ENCODE peak calls at places on chromosomes 4 and X, in four cellular contexts. C is Peyer's patch, O is upper lobe of right lung, J is astrocyte. D is an unnamed sample. For H3K36me3, the result is how much of the 10 kb centered on the place peaks cover.

GRCh38 chr4:7691992-7692391 is 247.7 kb downstream of the AFAP1 start:
- DNase-seq in J (peak), O (no peak), C (no peak), D (no peak)

GRCh38 chrX:12949927-12950656 is 24.8 kb upstream of the TMSB4X start:
- DNase-seq in O (peak), J (peak), C (peak), D (peak)

GRCh38 chr4:87005690-87006461 is 71.1 kb downstream of the AFF1 start:
- DNase-seq in C (no peak), O (no peak), J (no peak), D (no peak)

GRCh38 chrX:68249401-68249831 is 183.9 kb downstream of the OPHN1 start:
- DNase-seq in C (no peak), O (no peak), J (no peak), D (no peak)

GRCh38 chr4:102500371-102501175 is 586 bp upstream of the NFKB1 start:
- DNase-seq in C (no peak), J (peak), O (peak), D (peak)

GRCh38 chrX:15128838-15129237 is 141.0 kb downstream of the ASB9 start:
- DNase-seq in J (no peak), O (no peak), C (no peak), D (no peak)

GRCh38 chrX:107537815-107538214 is 88.4 kb downstream of the FRMPD3 start:
- DNase-seq in O (no peak), J (peak), C (no peak), D (peak)

GRCh38 chr4:18859468-18859867 is 837.9 kb upstream of the LCORL start:
- DNase-seq in O (no peak), C (no peak), J (no peak), D (no peak)

GRCh38 chr4:113874480-113874879 is 105.0 kb downstream of the ARSJ start:
- DNase-seq in C (no peak), O (no peak), J (no peak), D (no peak)

GRCh38 chrX:109934935-109935334 is 68.0 kb upstream of the TMEM164 start:
- DNase-seq in O (no peak), J (peak), C (no peak), D (peak)

GRCh38 chr4:124121511-124121934 is 591.0 kb downstream of the ANKRD50 start:
- DNase-seq in J (peak), C (no peak), O (no peak), D (peak)

GRCh38 chr4:22670953-22671352 is 21.8 kb upstream of the GBA3 start:
- DNase-seq in J (peak), O (no peak), C (no peak), D (peak)

GRCh38 chrX:10589098-10589497 is 31.3 kb downstream of the MID1 start:
- DNase-seq in J (no peak), O (no peak), C (no peak), D (no peak)

GRCh38 chr4:72378901-72379300 is 190.1 kb downstream of the ADAMTS3 start:
- DNase-seq in C (no peak), J (no peak), O (no peak), D (no peak)

GRCh38 chr4:141406237-141406636 is 185.5 kb downstream of the ZNF330 start:
- DNase-seq in O (no peak), C (no peak), J (no peak), D (no peak)

GRCh38 chr4:138275946-138276621 is 33.9 kb upstream of the SLC7A11 start:
- DNase-seq in O (no peak), C (no peak), J (peak), D (peak)
- H3K4me3 ChIP-seq in O (no peak), C (no peak), J (no peak), D (no peak)

DNA sequence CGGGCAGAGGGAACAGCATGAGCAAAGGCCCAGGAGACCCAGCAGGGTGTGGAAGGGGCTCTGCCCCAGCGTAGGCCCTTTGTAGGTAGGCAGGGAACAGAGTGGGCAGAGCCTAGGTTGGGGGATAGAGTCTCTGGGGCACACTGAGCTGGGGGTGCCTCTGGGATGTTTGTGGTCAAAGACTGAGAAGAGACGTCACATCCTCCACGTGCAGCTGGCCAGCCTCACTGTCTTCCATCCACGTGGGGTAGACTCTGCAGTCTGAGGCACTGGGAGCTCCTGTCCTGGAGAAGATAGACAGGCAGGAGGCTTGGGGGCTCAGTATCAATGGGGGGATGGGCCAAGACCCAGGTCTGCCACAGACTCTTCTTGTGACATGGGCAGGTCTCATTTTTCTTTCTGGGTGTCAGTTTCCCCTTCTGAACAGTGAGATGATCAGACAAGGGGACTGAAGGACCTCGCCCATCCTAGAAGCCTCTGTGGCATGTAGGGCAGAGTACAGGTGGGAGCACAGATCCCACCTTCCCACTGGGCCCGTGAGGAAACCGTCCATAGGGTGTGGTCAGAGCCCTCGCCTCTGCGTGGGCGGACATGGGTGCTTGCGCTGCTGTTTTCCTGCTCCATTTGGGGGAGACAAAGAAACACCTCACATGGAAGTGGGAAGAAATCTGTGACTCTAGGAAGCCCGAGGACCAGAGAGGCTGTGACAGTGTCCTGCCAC is 22.9 kb downstream of the WFS1 start:
- DNase-seq in O (no peak), J (no peak), C (no peak), D (no peak)
- H3K36me3 ChIP-seq in O (under half), J (under half), C (under half), D (under half)

GRCh38 chr4:123090886-123091285 is 168.5 kb upstream of the NUDT6 start:
- DNase-seq in J (no peak), C (no peak), O (no peak), D (no peak)

GRCh38 chr4:123093247-123093646 is 170.8 kb upstream of the NUDT6 start:
- DNase-seq in C (no peak), J (no peak), O (no peak), D (no peak)

GRCh38 chr4:123092603-123093002 is 170.2 kb upstream of the NUDT6 start:
- DNase-seq in J (no peak), O (no peak), C (no peak), D (no peak)

DNA sequence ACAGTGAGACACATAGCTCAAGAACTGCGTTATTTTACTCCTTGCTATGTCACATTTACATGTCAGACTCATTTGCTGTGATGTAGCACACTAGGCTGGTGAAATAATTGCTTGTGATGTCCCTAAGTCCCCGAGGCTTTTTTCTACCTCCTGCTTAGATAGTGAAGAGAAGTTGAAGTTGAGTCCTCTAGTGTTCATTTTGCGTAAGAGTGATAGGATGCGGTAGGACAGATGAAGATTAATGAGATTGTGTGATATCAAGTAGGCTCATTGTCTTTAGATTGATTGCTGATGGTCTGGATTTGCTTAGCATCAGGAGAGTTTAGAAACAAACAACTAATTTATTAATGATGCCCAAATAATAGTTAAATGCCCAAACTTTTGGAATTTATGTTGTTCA is 173.6 kb upstream of the NUDT6 start:
- DNase-seq in J (no peak), O (no peak), C (no peak), D (peak)
- TF ChIP-seq CTCF in J (no peak), O (no peak), C (no peak), D (peak)

DNA sequence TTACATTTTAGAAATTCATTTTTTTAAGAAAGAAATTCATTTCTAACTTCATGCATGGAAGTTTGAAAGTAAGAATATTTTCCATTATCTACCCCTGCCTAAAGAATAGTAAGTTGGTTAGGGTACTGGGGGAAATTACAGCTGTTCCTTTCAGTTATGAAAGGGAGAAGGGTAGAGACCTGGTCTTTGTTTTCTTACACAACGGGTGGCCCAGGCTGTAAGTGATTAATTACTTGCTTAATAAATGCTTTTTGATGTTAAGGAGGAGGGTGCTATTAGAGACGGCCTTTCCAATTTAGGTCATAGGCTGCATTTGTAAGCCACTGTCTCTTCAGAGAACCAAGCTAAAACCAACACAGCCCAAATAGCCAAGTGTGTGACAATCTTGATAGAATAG is 12.6 kb downstream of the SCD5 start:
- DNase-seq in J (peak), O (no peak), C (no peak), D (no peak)
- H3K4me3 ChIP-seq in J (peak), O (no peak), C (no peak), D (peak)

DNA sequence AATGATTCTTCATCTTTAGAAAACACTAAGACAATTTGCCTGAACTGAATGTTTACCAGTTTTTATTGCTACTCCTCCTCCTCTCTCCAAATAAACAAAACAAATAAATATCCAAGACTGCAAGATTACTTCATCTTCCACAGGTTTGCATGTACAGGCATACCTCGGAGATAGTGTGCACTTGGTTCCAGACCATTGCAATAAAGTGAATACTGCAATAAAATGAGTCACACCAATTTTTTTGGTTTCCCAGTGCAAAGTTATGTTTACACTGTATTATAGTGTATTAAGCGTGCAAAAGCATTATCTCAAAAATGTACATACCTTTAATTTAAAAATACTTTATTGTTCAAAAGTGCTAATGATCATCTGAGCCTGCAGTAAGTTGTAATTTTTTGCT is 53.3 kb downstream of the FBXL5 start:
- DNase-seq in O (no peak), J (no peak), C (no peak), D (no peak)
- H3K36me3 ChIP-seq in O (under half), J (under half), C (under half), D (under half)

GRCh38 chr4:158624889-158625478 is 46.7 kb downstream of the C4orf46 start:
- DNase-seq in O (no peak), J (peak), C (no peak), D (no peak)
- TF ChIP-seq CTCF in O (peak), J (peak), C (no peak), D (peak)

GRCh38 chr4:25379591-25379990 is 2.5 kb downstream of the ANAPC4 start:
- DNase-seq in J (no peak), C (no peak), O (no peak), D (no peak)
- H3K4me3 ChIP-seq in J (no peak), C (no peak), O (no peak), D (no peak)

GRCh38 chr4:82939414-82939813 is 38.9 kb downstream of the THAP9 start:
- DNase-seq in C (no peak), J (no peak), O (no peak), D (no peak)
- H3K36me3 ChIP-seq in C (under half), J (under half), O (half or more), D (under half)

DNA sequence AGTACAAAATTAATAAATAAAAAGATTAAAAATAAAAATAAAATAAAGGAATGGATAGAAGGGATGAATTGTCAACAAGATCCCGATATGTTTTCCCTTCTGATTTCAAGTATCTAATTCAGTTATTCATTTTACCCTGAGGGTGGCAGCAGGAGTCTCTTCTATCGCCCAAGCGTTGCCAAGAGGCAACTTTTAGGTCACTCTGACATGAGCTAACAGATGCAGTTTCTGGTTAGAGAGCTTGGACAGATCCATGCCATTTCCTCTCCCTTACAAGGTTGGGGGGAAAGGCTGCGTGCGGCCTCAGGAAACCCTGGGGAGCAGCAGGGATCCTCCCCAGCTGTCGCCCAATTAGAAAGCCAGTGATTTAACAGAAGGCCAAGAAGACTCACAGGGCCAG is 35.3 kb upstream of the WAS start:
- DNase-seq in C (no peak), O (no peak), J (peak), D (peak)
- TF ChIP-seq CTCF in C (no peak), O (peak), J (peak), D (peak)

DNA sequence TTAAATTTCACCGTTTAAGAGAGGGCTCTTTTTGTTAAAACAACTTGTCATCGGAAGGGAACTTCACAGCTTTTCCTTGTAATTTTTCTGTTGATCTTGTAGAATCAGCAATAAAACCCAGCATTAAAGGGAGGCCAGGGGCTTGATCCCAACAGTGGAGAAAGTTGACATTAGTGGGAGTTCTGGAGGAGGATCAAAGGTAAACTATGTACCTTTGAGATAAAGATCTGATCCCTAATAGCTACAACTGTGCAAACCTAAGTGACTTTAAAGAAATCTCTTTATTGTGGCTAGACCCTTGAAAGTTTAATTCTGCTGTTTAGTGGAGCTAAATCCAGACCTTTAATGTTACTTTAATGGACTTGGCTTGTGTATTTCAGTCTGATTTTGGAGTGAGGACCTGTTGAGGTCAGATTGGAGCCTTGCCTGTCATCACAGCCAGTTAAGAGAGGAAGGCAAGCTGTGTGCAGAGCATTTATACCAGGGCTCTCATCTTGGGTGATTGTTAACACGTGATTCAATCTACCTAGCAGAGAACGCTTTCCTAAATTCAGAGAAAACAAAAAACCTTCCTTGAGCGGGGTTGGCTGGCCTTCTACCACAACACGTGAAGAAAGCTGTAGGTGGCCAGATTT is 1.7 kb downstream of the DOCK11 start:
- DNase-seq in J (no peak), O (no peak), C (no peak), D (no peak)
- H3K4me3 ChIP-seq in J (no peak), O (peak), C (peak), D (peak)

D was measured in brain microvascular endothelial cell.